ENCODE peak calls at places on chromosomes 1 and 21, in five cellular contexts. Z, H, J, E and A are unnamed samples.
A peak's percentile ranks its signal among the peaks of the same experiment; 100 is the strongest.

GRCh38 chr1:39170731-39171375 is 33.6 kb upstream of the MACF1 start:
- DNase-seq in J (no peak), H (no peak), Z (peak; percentile 51), E (no peak), A (no peak)

GRCh38 chr21:44872568-44873355 is 728 bp downstream of the PTTG1IP start:
- DNase-seq in Z (peak; percentile 46), H (no peak), E (peak; percentile 46), J (peak; percentile 46), A (peak; percentile 35)

GRCh38 chr1:229432905-229433304 is 989 bp downstream of the ACTA1 start:
- DNase-seq in H (no peak), J (no peak), E (no peak), Z (no peak), A (no peak)

GRCh38 chr1:208189183-208189582 is 55.0 kb downstream of the PLXNA2 start:
- DNase-seq in E (peak; percentile 68), H (peak; percentile 35), Z (no peak), J (no peak), A (no peak)

GRCh38 chr1:98458514-98459259 is 202.8 kb upstream of the SNX7 start:
- DNase-seq in Z (no peak), J (no peak), E (no peak), H (no peak), A (no peak)

GRCh38 chr21:25733859-25734653 is 648 bp downstream of the ATP5PF start:
- DNase-seq in H (peak; percentile 24), E (peak; percentile 41), J (no peak), Z (peak; percentile 35), A (peak; percentile 31)

GRCh38 chr21:29508311-29508710 is 209.6 kb downstream of the BACH1 start:
- DNase-seq in J (no peak), Z (no peak), E (no peak), H (no peak), A (no peak)

GRCh38 chr1:109719337-109719837 is 7.3 kb downstream of the GSTM5 start:
- DNase-seq in Z (peak; percentile 57), J (no peak), E (peak; percentile 28), H (no peak), A (peak; percentile 64)

GRCh38 chr21:35026617-35027557 is 22.2 kb downstream of the RUNX1 start:
- DNase-seq in Z (peak; percentile 48), E (peak; percentile 98), H (no peak), J (peak; percentile 68), A (peak; percentile 69)

GRCh38 chr1:72051538-72051937 is 230.8 kb downstream of the NEGR1 start:
- DNase-seq in J (no peak), H (no peak), Z (no peak), E (no peak), A (no peak)

GRCh38 chr1:3034728-3035610 is 13.7 kb downstream of the ACTRT2 start:
- DNase-seq in Z (no peak), E (no peak), J (no peak), H (no peak), A (no peak)

GRCh38 chr1:26438041-26438440 is 5.9 kb downstream of the DHDDS start:
- DNase-seq in H (no peak), E (no peak), Z (no peak), J (no peak), A (no peak)

GRCh38 chr1:212060632-212061472 is 25.3 kb downstream of the DTL start:
- DNase-seq in Z (no peak), E (no peak), H (no peak), J (no peak), A (no peak)

GRCh38 chr1:225746361-225747179 is 31.1 kb upstream of the SRP9 start:
- DNase-seq in J (peak; percentile 69), Z (peak; percentile 90), E (no peak), H (peak; percentile 43), A (peak; percentile 92)

GRCh38 chr21:42702720-42703119 is 49.3 kb downstream of the PDE9A start:
- DNase-seq in H (no peak), Z (no peak), E (no peak), J (no peak), A (no peak)

GRCh38 chr21:40563845-40564717 is 282.9 kb downstream of the DSCAM start:
- DNase-seq in J (no peak), Z (no peak), H (no peak), E (no peak), A (no peak)

GRCh38 chr1:157247005-157247763 is 109.0 kb upstream of the ETV3 start:
- DNase-seq in H (no peak), E (peak; percentile 45), J (no peak), Z (peak; percentile 4), A (no peak)

GRCh38 chr1:57109247-57109646 is 143.4 kb upstream of the C8B start:
- DNase-seq in H (no peak), E (no peak), Z (no peak), J (no peak), A (no peak)

GRCh38 chr1:36992139-36992940 is 42.0 kb downstream of the GRIK3 start:
- DNase-seq in J (no peak), H (no peak), E (no peak), Z (no peak), A (no peak)

GRCh38 chr1:223048026-223048425 is 95.0 kb downstream of the TLR5 start:
- DNase-seq in J (no peak), E (no peak), Z (no peak), H (no peak), A (no peak)

GRCh38 chr1:223052931-223053330 is 90.1 kb downstream of the TLR5 start:
- DNase-seq in E (no peak), H (no peak), J (no peak), Z (no peak), A (peak; percentile 7)

GRCh38 chr1:223056802-223057201 is 86.2 kb downstream of the TLR5 start:
- DNase-seq in Z (no peak), J (no peak), E (no peak), H (no peak), A (no peak)

GRCh38 chr1:223057569-223058093 is 85.4 kb downstream of the TLR5 start:
- DNase-seq in Z (no peak), E (peak; percentile 12), J (no peak), H (no peak), A (no peak)

DNA sequence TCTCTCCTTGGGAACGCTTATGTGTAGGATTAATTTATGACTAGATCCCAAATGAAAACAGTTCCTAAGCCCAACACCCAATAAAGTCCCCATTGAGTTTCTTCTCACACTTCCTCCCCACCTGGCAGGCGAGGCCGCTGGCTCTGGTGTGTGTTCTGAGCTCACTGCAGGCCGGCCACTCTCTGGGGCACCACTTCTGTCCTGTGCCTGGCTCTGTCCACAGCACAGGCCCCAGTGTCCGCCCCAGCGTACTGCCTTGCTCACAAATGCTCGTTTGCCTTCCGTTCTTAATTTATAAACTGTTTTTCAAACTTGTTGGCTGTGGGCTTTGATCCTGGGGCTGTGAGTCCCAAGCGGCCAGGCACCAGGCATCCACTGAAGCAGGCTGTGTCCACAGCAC is 90.6 kb downstream of the TLR5 start:
- DNase-seq in J (no peak), Z (no peak), E (no peak), H (no peak), A (no peak)
- H3K4me3 ChIP-seq in J (no peak overlapping the region), Z (no peak overlapping the region), E (no peak overlapping the region), H (no peak overlapping the region), A (no peak overlapping the region)

DNA sequence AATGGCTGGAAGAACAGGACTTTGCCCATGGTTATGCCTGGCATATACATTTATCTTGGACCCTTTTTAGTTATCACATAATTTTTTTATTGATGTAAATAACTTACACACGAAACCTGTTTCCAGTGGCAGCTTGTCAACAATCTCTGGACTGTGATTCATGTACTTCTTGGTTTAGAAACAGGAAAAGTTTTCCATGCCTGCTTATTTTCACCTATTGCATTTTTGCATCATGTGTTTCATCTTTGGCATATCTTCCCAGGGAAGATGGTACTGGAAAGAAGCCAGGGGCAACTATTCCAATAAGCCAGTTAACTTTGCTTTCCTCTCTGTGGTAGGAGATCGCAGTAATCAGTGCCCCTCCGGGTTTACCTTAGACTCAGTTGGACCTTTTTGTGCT is 210.3 kb downstream of the TPR start:
- DNase-seq in J (no peak), Z (no peak), E (no peak), H (no peak), A (no peak)
- TF ChIP-seq CTCF in J (no peak), Z (no peak), E (no peak), H (no peak), A (no peak)

GRCh38 chr1:6245869-6246496 is 2.0 kb downstream of the HES3 start:
- DNase-seq in Z (no peak), J (no peak), H (peak; percentile 89), E (no peak), A (no peak)

GRCh38 chr1:6244401-6245054 is 549 bp downstream of the HES3 start:
- DNase-seq in J (no peak), H (no peak), Z (no peak), E (no peak), A (no peak)

GRCh38 chr1:6246497-6247295 is 2.7 kb downstream of the HES3 start:
- DNase-seq in Z (peak; percentile 61), E (peak; percentile 53), J (peak; percentile 76), H (peak; percentile 87), A (peak; percentile 79)

GRCh38 chr1:6243993-6244392 is at the start of gene HES3:
- DNase-seq in Z (no peak), E (no peak), J (no peak), H (no peak), A (no peak)

GRCh38 chr1:6245086-6245868 is 1.3 kb downstream of the HES3 start:
- DNase-seq in H (peak; percentile 76), E (peak; percentile 82), Z (peak; percentile 71), J (peak; percentile 78), A (peak; percentile 81)
- H3K4me3 ChIP-seq in H (peak overlapping the region; percentile 52), E (peak overlapping the region; percentile 40), Z (no peak overlapping the region), J (no peak overlapping the region), A (no peak overlapping the region)

GRCh38 chr21:38170283-38170682 is 86.5 kb upstream of the KCNJ15 start:
- DNase-seq in E (peak; percentile 25), Z (peak; percentile 12), J (no peak), H (no peak), A (peak; percentile 37)

GRCh38 chr21:38167345-38167744 is 89.4 kb upstream of the KCNJ15 start:
- DNase-seq in Z (no peak), J (no peak), H (no peak), E (no peak), A (no peak)

GRCh38 chr21:38171723-38172344 is 85.0 kb upstream of the KCNJ15 start:
- DNase-seq in E (no peak), H (no peak), Z (peak; percentile 45), J (no peak), A (peak; percentile 41)

GRCh38 chr21:38175321-38175720 is 81.5 kb upstream of the KCNJ15 start:
- DNase-seq in J (no peak), Z (no peak), H (no peak), E (no peak), A (peak; percentile 16)

DNA sequence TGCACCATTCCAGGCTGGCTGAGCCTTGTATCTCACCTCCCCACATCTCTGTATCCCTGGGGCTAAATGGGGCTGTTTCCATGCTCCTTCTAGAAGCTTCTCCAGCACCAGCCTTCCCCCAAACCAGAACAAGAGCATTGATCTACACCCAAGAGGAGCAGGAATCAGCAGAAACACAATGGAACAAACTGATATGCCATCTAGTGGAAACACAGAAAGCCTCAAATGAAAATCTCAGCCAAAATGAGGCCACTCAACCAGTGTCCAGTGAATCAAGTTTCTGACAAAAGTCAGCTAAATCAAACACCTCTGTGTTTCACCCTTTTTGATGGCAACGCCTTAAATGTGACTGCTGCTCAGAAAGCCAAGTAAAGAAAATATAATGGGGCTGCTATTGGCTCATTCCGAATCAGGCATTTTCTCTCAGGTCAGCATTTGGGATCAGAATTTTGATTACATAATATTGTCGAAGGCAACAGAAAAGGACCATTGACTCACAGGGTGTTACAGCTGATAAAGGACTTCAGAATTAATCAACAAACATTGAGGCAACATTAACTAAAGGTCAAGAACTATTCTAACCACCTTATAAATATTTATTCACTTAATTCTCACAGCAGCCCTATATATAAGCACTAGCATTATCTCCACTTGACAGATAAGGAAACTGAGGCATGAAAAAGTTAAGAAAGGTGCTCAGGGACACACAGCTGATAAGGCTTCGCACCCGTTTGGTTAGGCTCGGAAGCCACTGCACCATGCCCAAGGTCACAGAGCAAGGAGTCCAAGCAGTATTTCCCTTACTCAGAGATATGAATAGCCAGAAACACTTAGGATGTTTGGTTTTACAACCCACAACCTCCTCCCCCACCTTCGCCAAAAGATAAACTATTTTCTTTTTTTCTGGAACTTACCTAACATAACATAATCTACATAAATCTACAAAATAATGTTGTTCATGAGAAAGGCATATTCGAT is 85.8 kb upstream of the KCNJ15 start:
- DNase-seq in H (no peak), J (no peak), E (no peak), Z (peak; percentile 29), A (peak; percentile 6)
- TF ChIP-seq CTCF in H (no peak), J (no peak), E (no peak), Z (peak; percentile 11), A (peak; percentile 29)